ENCODE peak calls at places on chromosomes 2 and 18, in four cellular contexts. E is left cardiac atrium; B is effector CD4-positive, alpha-beta T cell; W is MG63. I is an unnamed sample.

GRCh38 chr2:175236930-175237329 is 55.4 kb upstream of the ATP5MC3 start:
- DNase-seq in E (no peak), B (no peak), W (no peak), I (no peak)

GRCh38 chr2:193088026-193088425 is 893.3 kb upstream of the TMEFF2 start:
- DNase-seq in E (no peak), B (no peak), W (no peak), I (no peak)

GRCh38 chr2:36663851-36664715 is 32.4 kb upstream of the VIT start:
- DNase-seq in E (no peak), B (peak), W (no peak), I (no peak)

GRCh38 chr18:44507729-44508325 is 172.9 kb upstream of the SETBP1 start:
- DNase-seq in E (peak), B (no peak), W (no peak), I (peak)

GRCh38 chr18:13564579-13564978 is 161.8 kb downstream of the FAM210A start:
- DNase-seq in E (peak), B (no peak), W (no peak), I (peak)

GRCh38 chr2:215777481-215778044 is 235.8 kb downstream of the MREG start:
- DNase-seq in E (peak), B (no peak), W (no peak), I (no peak)

GRCh38 chr2:9441556-9441955 is 18.1 kb downstream of the CPSF3 start:
- DNase-seq in E (no peak), B (no peak), W (no peak), I (no peak)

GRCh38 chr2:163556511-163556910 is 179.3 kb downstream of the FIGN start:
- DNase-seq in E (no peak), B (no peak), W (no peak), I (no peak)

GRCh38 chr2:200217320-200217719 is 89.2 kb upstream of the SPATS2L start:
- DNase-seq in E (no peak), B (no peak), W (no peak), I (no peak)

GRCh38 chr18:62781893-62782292 is 66.6 kb downstream of the PHLPP1 start:
- DNase-seq in E (no peak), B (no peak), W (peak), I (no peak)

GRCh38 chr2:110771549-110772382 is 39.4 kb downstream of the ACOXL start:
- DNase-seq in E (no peak), B (no peak), W (no peak), I (no peak)

GRCh38 chr2:231677632-231678104 is 30.7 kb upstream of the PTMA start:
- DNase-seq in E (peak), B (peak), W (peak), I (peak)

GRCh38 chr18:59502222-59502898 is 143.3 kb upstream of the LMAN1 start:
- DNase-seq in E (peak), B (no peak), W (peak), I (no peak)

GRCh38 chr18:75070625-75071483 is 138.1 kb downstream of the PTGR3 start:
- DNase-seq in E (peak), B (peak), W (peak), I (peak)

GRCh38 chr2:22787745-22788144 is 597.2 kb upstream of the KLHL29 start:
- DNase-seq in E (no peak), B (no peak), W (no peak), I (no peak)

GRCh38 chr2:6793913-6794312 is 71.8 kb downstream of the CMPK2 start:
- DNase-seq in E (no peak), B (no peak), W (no peak), I (no peak)

GRCh38 chr18:50814387-50814786 is 5.4 kb downstream of the MRO start:
- DNase-seq in E (no peak), B (no peak), W (no peak), I (no peak)

GRCh38 chr2:39492095-39492590 is 55.1 kb upstream of the MAP4K3 start:
- DNase-seq in E (no peak), B (no peak), W (peak), I (no peak)

GRCh38 chr18:75874401-75875093 is 447.0 kb upstream of the SMIM21 start:
- DNase-seq in E (no peak), B (no peak), W (no peak), I (no peak)

GRCh38 chr2:12059616-12060441 is 313.4 kb downstream of the LPIN1 start:
- DNase-seq in E (no peak), B (no peak), W (peak), I (no peak)

GRCh38 chr2:161571051-161571429 is 53.2 kb upstream of the SLC4A10 start:
- DNase-seq in E (no peak), B (no peak), W (no peak), I (no peak)

GRCh38 chr2:25491003-25491696 is 149.4 kb upstream of the DNMT3A start:
- DNase-seq in E (no peak), B (no peak), W (peak), I (no peak)

GRCh38 chr18:14784133-14784532 is 36.2 kb downstream of the ANKRD30B start:
- DNase-seq in E (no peak), B (no peak), W (no peak), I (no peak)

GRCh38 chr2:119223521-119224390 is at the start of gene STEAP3:
- DNase-seq in E (peak), B (no peak), W (peak), I (peak)

GRCh38 chr2:173760553-173760952 is 204.6 kb downstream of the SP3 start:
- DNase-seq in E (no peak), B (no peak), W (no peak), I (no peak)

GRCh38 chr2:42492691-42493467 is 903 bp downstream of the KCNG3 start:
- DNase-seq in E (peak), B (peak), W (no peak), I (peak)

GRCh38 chr2:105820691-105821090 is 76.0 kb downstream of the NCK2 start:
- DNase-seq in E (no peak), B (no peak), W (no peak), I (no peak)

GRCh38 chr2:237060518-237061312 is 25.0 kb upstream of the COPS8 start:
- DNase-seq in E (peak), B (peak), W (peak), I (peak)

GRCh38 chr2:66364495-66364992 is 70.4 kb upstream of the MEIS1 start:
- DNase-seq in E (no peak), B (no peak), W (peak), I (no peak)

GRCh38 chr2:218832520-218832919 is 917 bp upstream of the PRKAG3 start:
- DNase-seq in E (peak), B (no peak), W (peak), I (no peak)

GRCh38 chr2:153972412-153972811 is 100.7 kb downstream of the GALNT13 start:
- DNase-seq in E (no peak), B (no peak), W (no peak), I (no peak)

GRCh38 chr2:144522741-144523605 is 3.1 kb upstream of the ZEB2 start:
- DNase-seq in E (peak), B (no peak), W (peak), I (no peak)

GRCh38 chr2:84906108-84906899 is 848 bp downstream of the TMSB10 start:
- DNase-seq in E (peak), B (no peak), W (peak), I (peak)

GRCh38 chr18:3671181-3671580 is 221.2 kb downstream of the TGIF1 start:
- DNase-seq in E (no peak), B (no peak), W (no peak), I (peak)

GRCh38 chr2:120346667-120347358 is 877 bp downstream of the INHBB start:
- DNase-seq in E (no peak), B (no peak), W (peak), I (no peak)

GRCh38 chr2:203873921-203874631 is 6.5 kb downstream of the CTLA4 start:
- DNase-seq in E (no peak), B (no peak), W (no peak), I (no peak)

GRCh38 chr2:208294482-208295024 is 28.5 kb downstream of the PIKFYVE start:
- DNase-seq in E (no peak), B (no peak), W (no peak), I (no peak)

GRCh38 chr2:219752731-219753130 is 125.3 kb downstream of the SLC4A3 start:
- DNase-seq in E (no peak), B (no peak), W (no peak), I (no peak)

GRCh38 chr2:237465515-237466227 is 21.4 kb upstream of the MLPH start:
- DNase-seq in E (no peak), B (no peak), W (peak), I (no peak)

GRCh38 chr2:222797308-222797707 is 63.5 kb upstream of the ACSL3 start:
- DNase-seq in E (no peak), B (no peak), W (no peak), I (no peak)